ENCODE peak calls at places on chromosomes 12 and 14, in ten cellular contexts. U, Q, A, E, Z, L, N, J, X and K are unnamed samples.

GRCh38 chr14:73759183-73759713 is 45.1 kb upstream of the PNMA1 start:
- DNase-seq in E (peak), J (peak), Q (peak), U (peak), A (peak), N (no peak), X (peak), L (peak), Z (peak), K (no peak)

GRCh38 chr12:14810953-14811483 is 3.0 kb downstream of the SMCO3 start:
- DNase-seq in X (peak), N (no peak), J (no peak), Q (no peak), A (peak), Z (no peak), E (no peak), U (no peak), L (no peak), K (no peak)

GRCh38 chr14:51293149-51293925 is 53.3 kb downstream of the TMX1 start:
- DNase-seq in Z (no peak), A (peak), E (peak), Q (peak), J (no peak), X (peak), L (no peak), N (peak), U (no peak), K (no peak)

GRCh38 chr14:68520637-68521556 is 272.0 kb downstream of the ZFP36L1 start:
- DNase-seq in Q (no peak), X (peak), N (no peak), E (no peak), A (peak), U (peak), Z (no peak), J (no peak), L (no peak), K (no peak)

GRCh38 chr14:95363468-95363954 is 43.8 kb upstream of the CLMN start:
- DNase-seq in J (no peak), N (no peak), E (no peak), Z (no peak), L (peak), A (no peak), Q (no peak), U (no peak), X (no peak), K (no peak)

GRCh38 chr14:98194821-98195220 is 1077.2 kb downstream of the BCL11B start:
- DNase-seq in Q (no peak), U (no peak), J (no peak), E (no peak), X (no peak), N (no peak), A (no peak), L (no peak), Z (no peak), K (no peak)

GRCh38 chr12:29460082-29460481 is 37.4 kb downstream of the OVCH1 start:
- DNase-seq in A (no peak), Z (no peak), U (no peak), X (no peak), L (no peak), J (no peak), N (no peak), E (no peak), Q (no peak), K (no peak)

GRCh38 chr12:51897181-51897580 is 9.3 kb downstream of the ANKRD33 start:
- DNase-seq in X (peak), Z (no peak), U (no peak), J (no peak), L (no peak), N (no peak), Q (peak), E (no peak), A (no peak), K (no peak)

GRCh38 chr14:60859525-60859924 is 121.4 kb downstream of the TRMT5 start:
- DNase-seq in L (no peak), N (no peak), E (no peak), Z (no peak), A (no peak), J (no peak), X (no peak), U (no peak), Q (no peak), K (no peak)

GRCh38 chr12:122917508-122918227 is 21.7 kb upstream of the VPS37B start:
- DNase-seq in A (peak), U (no peak), E (peak), Z (no peak), L (no peak), X (peak), Q (peak), J (no peak), N (peak), K (no peak)